ENCODE peak calls at places on chromosome 11, in four cellular contexts. T, K, C and V are unnamed samples.

GRCh38 chr11:131064373-131064991 is 148.2 kb upstream of the SNX19 start:
- DNase-seq in K (peak), C (peak), T (peak), V (peak)

GRCh38 chr11:12224537-12224893 is 114.1 kb downstream of the MICAL2 start:
- DNase-seq in K (peak), C (no peak), T (no peak), V (no peak)

GRCh38 chr11:83157755-83158473 is 983 bp downstream of the PCF11 start:
- DNase-seq in T (peak), K (no peak), C (no peak), V (peak)

GRCh38 chr11:86941077-86941870 is 13.9 kb downstream of the FZD4 start:
- DNase-seq in T (peak), C (no peak), K (no peak), V (no peak)

GRCh38 chr11:129248618-129249017 is 56.5 kb upstream of the ARHGAP32 start:
- DNase-seq in K (no peak), C (no peak), T (peak), V (no peak)

GRCh38 chr11:48005878-48006277 is 25.5 kb downstream of the PTPRJ start:
- DNase-seq in T (no peak), C (no peak), K (no peak), V (no peak)

GRCh38 chr11:112656772-112657428 is 304.3 kb upstream of the NCAM1 start:
- DNase-seq in C (no peak), K (peak), T (no peak), V (no peak)

GRCh38 chr11:1201395-1202153 is 21.3 kb upstream of the MUC5B start:
- DNase-seq in T (no peak), K (no peak), C (no peak), V (no peak)

GRCh38 chr11:26297179-26297970 is 34.6 kb upstream of the ANO3 start:
- DNase-seq in T (peak), C (no peak), K (no peak), V (peak)

GRCh38 chr11:111882202-111882601 is 2.9 kb downstream of the CFAP68 start:
- DNase-seq in K (no peak), T (no peak), C (no peak), V (no peak)

GRCh38 chr11:66864172-66864901 is 7.5 kb downstream of the LRFN4 start:
- DNase-seq in T (no peak), C (no peak), K (no peak), V (no peak)

GRCh38 chr11:130775306-130776043 is 140.8 kb downstream of the SNX19 start:
- DNase-seq in C (no peak), T (no peak), K (no peak), V (no peak)

GRCh38 chr11:26522912-26523610 is 49.0 kb downstream of the MUC15 start:
- DNase-seq in C (peak), K (no peak), T (peak), V (no peak)

GRCh38 chr11:10561947-10562346 is 6.5 kb downstream of the LYVE1 start:
- DNase-seq in C (no peak), K (no peak), T (no peak), V (no peak)

GRCh38 chr11:87437844-87438223 is 400.1 kb downstream of the TMEM135 start:
- DNase-seq in T (no peak), K (no peak), C (no peak), V (no peak)

GRCh38 chr11:72680624-72681158 is 6.5 kb upstream of the PDE2A start:
- DNase-seq in K (no peak), C (no peak), T (no peak), V (no peak)

GRCh38 chr11:64372802-64373597 is 14.0 kb downstream of the RPS6KA4 start:
- DNase-seq in C (no peak), K (no peak), T (peak), V (peak)

GRCh38 chr11:126282742-126283591 is at the start of gene TIRAP:
- DNase-seq in T (peak), C (no peak), K (no peak), V (peak)

GRCh38 chr11:12840871-12841516 is 166.8 kb downstream of the TEAD1 start:
- DNase-seq in T (no peak), K (no peak), C (no peak), V (peak)

GRCh38 chr11:44456544-44457270 is 108.8 kb upstream of the CD82 start:
- DNase-seq in C (no peak), T (no peak), K (no peak), V (peak)

GRCh38 chr11:33530824-33531223 is 169.8 kb downstream of the C11orf91 start:
- DNase-seq in C (no peak), K (no peak), T (no peak), V (no peak)

GRCh38 chr11:76047231-76047630 is 159.1 kb downstream of the WNT11 start:
- DNase-seq in C (no peak), K (no peak), T (no peak), V (no peak)

GRCh38 chr11:115267871-115268270 is 236.3 kb downstream of the CADM1 start:
- DNase-seq in K (no peak), T (no peak), C (no peak), V (no peak)
- TF ChIP-seq TCF12 in K (no peak), T (no peak), C (no peak), V (no peak)

GRCh38 chr11:17528181-17528691 is 16.0 kb downstream of the USH1C start:
- DNase-seq in K (no peak), C (no peak), T (peak), V (peak)
- TF ChIP-seq TCF12 in K (no peak), C (no peak), T (no peak), V (no peak)

DNA sequence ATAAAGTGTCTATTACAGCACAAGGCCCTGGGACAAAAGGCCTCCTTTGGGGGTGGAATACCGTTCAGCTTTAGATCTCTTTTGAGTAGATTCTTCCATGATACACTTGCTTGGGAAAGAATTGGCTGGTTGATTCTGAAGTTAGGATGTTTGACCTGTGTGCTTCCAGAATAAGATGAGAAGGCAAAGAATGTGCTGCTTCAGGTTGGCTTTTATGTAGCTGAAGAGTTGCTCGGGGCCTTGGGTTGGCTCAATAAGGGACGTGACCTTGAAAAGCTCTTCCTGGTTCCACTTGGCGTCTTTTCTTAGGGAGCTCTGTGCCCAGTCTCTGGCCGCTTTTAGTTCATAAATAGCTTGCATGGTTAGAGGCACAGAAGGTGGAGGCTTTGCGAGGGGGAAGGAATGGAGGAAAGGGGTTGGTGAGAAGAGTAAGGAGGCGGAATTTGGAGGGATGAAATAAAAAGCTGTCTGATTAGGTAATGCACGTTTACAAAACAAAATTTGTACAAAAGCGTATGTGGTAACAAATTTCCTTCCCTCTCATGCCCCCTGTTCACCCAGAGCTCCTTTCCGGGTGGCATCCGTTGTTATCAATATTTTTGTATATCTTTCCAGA is 4.2 kb upstream of the SORL1-AS1 start:
- DNase-seq in C (no peak), T (no peak), K (no peak), V (no peak)
- TF ChIP-seq TCF12 in C (no peak), T (no peak), K (no peak), V (no peak)

GRCh38 chr11:106162190-106162589 is 84.7 kb downstream of the AASDHPPT start:
- DNase-seq in K (no peak), T (no peak), C (no peak), V (no peak)

GRCh38 chr11:106161775-106162174 is 84.3 kb downstream of the AASDHPPT start:
- DNase-seq in K (no peak), C (no peak), T (no peak), V (no peak)

GRCh38 chr11:106160494-106160893 is 83.0 kb downstream of the AASDHPPT start:
- DNase-seq in T (no peak), K (no peak), C (no peak), V (no peak)

GRCh38 chr11:106156290-106156937 is 79.0 kb downstream of the AASDHPPT start:
- DNase-seq in T (peak), K (peak), C (no peak), V (peak)

DNA sequence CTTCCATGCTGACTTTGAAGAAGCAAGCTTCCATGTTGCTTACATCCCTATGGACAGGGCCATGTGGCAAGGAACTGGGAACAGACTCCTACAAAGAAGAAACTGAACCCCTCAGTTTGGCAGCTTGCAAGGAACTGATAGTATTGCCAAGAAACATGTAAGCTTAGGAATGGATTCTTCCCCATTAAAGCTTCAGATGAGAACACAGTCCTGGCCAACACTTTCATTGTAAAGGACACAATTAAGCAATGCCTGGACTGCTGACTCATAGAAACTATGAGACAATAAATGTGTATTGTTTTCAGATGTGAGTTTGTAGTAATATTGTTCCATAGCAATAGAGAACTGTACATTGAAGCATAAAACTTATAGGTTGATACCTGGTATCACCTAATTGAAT is 82.4 kb downstream of the AASDHPPT start:
- DNase-seq in K (no peak), C (no peak), T (no peak), V (no peak)
- TF ChIP-seq TCF12 in K (no peak), C (no peak), T (no peak), V (no peak)

DNA sequence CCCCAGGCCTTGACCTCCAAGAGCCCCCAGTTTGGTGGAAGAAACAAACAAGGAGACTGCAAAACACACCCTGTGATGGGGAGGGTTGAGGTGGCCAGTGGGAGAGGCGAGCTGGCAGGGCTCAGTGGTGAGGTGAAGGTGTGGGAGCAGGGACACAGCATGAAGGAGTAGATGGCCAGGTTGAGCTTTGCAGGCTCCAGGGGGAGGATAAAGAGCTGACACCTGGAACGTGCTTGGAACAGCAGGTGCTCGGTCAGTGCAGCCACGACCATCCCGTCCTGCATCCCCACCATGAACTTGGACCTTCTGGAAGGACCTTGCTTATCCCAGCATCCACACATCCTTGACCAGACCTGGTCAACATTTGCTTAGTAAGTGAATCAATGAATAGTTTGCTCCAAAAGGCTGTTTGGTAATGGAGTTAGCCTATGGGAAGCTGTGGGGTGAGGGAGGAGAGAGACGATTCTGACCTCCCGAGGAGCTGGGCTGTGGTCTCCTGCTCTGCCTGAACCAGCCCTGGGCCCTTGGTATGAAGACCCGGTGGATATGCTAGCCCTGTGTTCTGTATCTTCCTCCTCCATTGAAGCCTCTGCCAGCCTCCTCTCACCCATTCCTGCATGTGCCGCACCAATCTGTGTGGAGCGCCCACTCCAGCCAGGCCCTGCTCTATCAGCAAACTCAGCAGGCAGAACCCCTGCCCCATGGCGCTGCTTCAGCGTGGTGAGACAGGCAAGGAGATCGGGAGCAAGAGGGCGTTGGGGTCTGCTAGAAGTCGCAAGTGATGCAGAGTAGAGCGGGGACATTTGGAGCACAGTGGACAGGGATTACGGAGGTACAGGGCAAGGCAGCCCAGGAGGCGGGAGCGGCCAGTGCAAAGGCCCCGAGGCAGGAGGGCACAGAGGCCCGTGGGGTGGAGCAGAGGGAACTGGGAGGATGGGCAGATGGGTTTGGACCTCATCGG is 9.9 kb downstream of the LINC01488 start:
- DNase-seq in K (no peak), C (no peak), T (no peak), V (no peak)
- TF ChIP-seq TCF12 in K (no peak), C (no peak), T (no peak), V (no peak)